ENCODE peak calls at places on chromosomes 1 and 21, in six cellular contexts. W, H, R, Z, Y and U are unnamed samples.

GRCh38 chr1:36927826-36928225 is 106.5 kb downstream of the GRIK3 start:
- DNase-seq in Z (no peak), H (no peak), W (no peak), R (no peak), Y (no peak), U (no peak)

GRCh38 chr1:3787347-3787710 is 9.0 kb downstream of the LRRC47 start:
- DNase-seq in Y (no peak), H (no peak), R (no peak), Z (no peak), W (no peak), U (no peak)

GRCh38 chr1:162177126-162177525 is 107.6 kb downstream of the NOS1AP start:
- DNase-seq in Z (no peak), R (no peak), W (peak), H (no peak), Y (no peak), U (no peak)

GRCh38 chr21:43372663-43373386 is 54.1 kb downstream of the SIK1 start:
- DNase-seq in H (no peak), R (peak), Z (no peak), Y (no peak), W (peak), U (no peak)

GRCh38 chr1:154429118-154429517 is 24.0 kb downstream of the IL6R start:
- DNase-seq in Z (peak), W (no peak), R (peak), H (no peak), Y (no peak), U (no peak)

GRCh38 chr1:156390409-156391144 is 21.6 kb downstream of the RHBG start:
- DNase-seq in Z (no peak), H (no peak), R (no peak), W (no peak), Y (no peak), U (no peak)

GRCh38 chr1:174858301-174858700 is 141.4 kb upstream of the CACYBP start:
- DNase-seq in Y (no peak), W (no peak), Z (no peak), H (no peak), R (no peak), U (no peak)

GRCh38 chr1:80925130-80925780 is 875.5 kb upstream of the ADGRL2 start:
- DNase-seq in Z (no peak), W (no peak), H (no peak), Y (no peak), R (no peak), U (no peak)

GRCh38 chr21:15870819-15871218 is 141.0 kb downstream of the USP25 start:
- DNase-seq in Y (no peak), Z (no peak), H (no peak), W (no peak), R (no peak), U (no peak)

GRCh38 chr1:183633676-183634343 is 1.8 kb downstream of the ARPC5 start:
- DNase-seq in H (no peak), R (no peak), W (peak), Y (no peak), Z (peak), U (no peak)

GRCh38 chr21:45427331-45428271 is 22.6 kb downstream of the COL18A1 start:
- DNase-seq in H (peak), R (peak), Y (peak), Z (peak), W (peak), U (no peak)

GRCh38 chr1:226568077-226568831 is 19.7 kb downstream of the STUM start:
- DNase-seq in W (no peak), Z (no peak), R (peak), Y (no peak), H (no peak), U (no peak)

GRCh38 chr1:54460861-54461382 is 54.7 kb upstream of the SSBP3 start:
- DNase-seq in Y (no peak), Z (no peak), W (no peak), H (no peak), R (no peak), U (no peak)

GRCh38 chr1:67952071-67952470 is 98.4 kb downstream of the DIRAS3 start:
- DNase-seq in R (no peak), Z (no peak), Y (no peak), H (no peak), W (peak), U (no peak)